ENCODE peak calls at places on chromosome 14, in six cellular contexts. E is IMR-90, J is stomach, T is A549, D is tibial nerve, C is upper lobe of left lung. G is an unnamed sample.

GRCh38 chr14:98871796-98872195 is 400.2 kb downstream of the BCL11B start:
- DNase-seq in J (no peak), T (no peak), E (no peak), C (no peak), D (no peak), G (no peak)

GRCh38 chr14:39320318-39320717 is 86.6 kb downstream of the MIA2 start:
- DNase-seq in E (peak; percentile 53), C (no peak), T (no peak), J (no peak), D (no peak), G (no peak)

GRCh38 chr14:61388173-61388975 is 67.0 kb downstream of the PRKCH start:
- DNase-seq in D (no peak), C (no peak), T (no peak), E (no peak), J (no peak), G (no peak)

GRCh38 chr14:60651936-60652673 is 2.8 kb upstream of the SIX1 start:
- DNase-seq in D (no peak), C (no peak), E (peak; percentile 21), J (no peak), T (no peak), G (no peak)

GRCh38 chr14:99730876-99731351 is 46.8 kb downstream of the CYP46A1 start:
- DNase-seq in T (no peak), E (no peak), C (peak; percentile 19), D (peak; percentile 12), J (no peak), G (no peak)

GRCh38 chr14:60349663-60350365 is 100.8 kb downstream of the PPM1A start:
- DNase-seq in T (peak; percentile 58), E (peak; percentile 56), D (no peak), J (peak; percentile 33), C (no peak), G (peak; percentile 62)

GRCh38 chr14:51697848-51698247 is 46.1 kb downstream of the FRMD6 start:
- DNase-seq in E (no peak), C (no peak), J (no peak), T (no peak), D (no peak), G (no peak)

GRCh38 chr14:67987596-67987995 is 168.0 kb downstream of the RAD51B start:
- DNase-seq in E (peak; percentile 95), J (no peak), T (no peak), D (no peak), C (no peak), G (peak; percentile 20)

GRCh38 chr14:96493178-96493577 is 9.0 kb upstream of the PAPOLA start:
- DNase-seq in J (no peak), E (no peak), T (no peak), C (no peak), D (no peak), G (no peak)

GRCh38 chr14:95620659-95621059 is 65.6 kb upstream of the TCL1B start:
- DNase-seq in J (no peak), E (no peak), T (no peak), C (no peak), D (no peak), G (no peak)

GRCh38 chr14:80211143-80212024 is at the start of gene DIO2:
- DNase-seq in E (peak; percentile 31), D (peak; percentile 36), C (peak; percentile 33), T (peak; percentile 66), J (no peak), G (no peak)

GRCh38 chr14:29856516-29856915 is 71.1 kb downstream of the PRKD1 start:
- DNase-seq in C (no peak), T (no peak), E (no peak), J (no peak), D (no peak), G (no peak)

GRCh38 chr14:99604766-99605298 is 825 bp upstream of the CCDC85C start:
- DNase-seq in T (peak; percentile 48), E (peak; percentile 33), J (no peak), D (no peak), C (no peak), G (no peak)

GRCh38 chr14:95162641-95163040 is 5.3 kb upstream of the DICER1 start:
- DNase-seq in J (no peak), E (no peak), C (no peak), D (no peak), T (no peak), G (no peak)

GRCh38 chr14:33774866-33775519 is 175.9 kb downstream of the EGLN3 start:
- DNase-seq in E (no peak), C (no peak), T (no peak), J (no peak), D (no peak), G (no peak)

GRCh38 chr14:50362791-50363733 is 33.6 kb downstream of the CDKL1 start:
- DNase-seq in T (no peak), C (no peak), D (no peak), J (no peak), E (peak; percentile 14), G (peak; percentile 32)

GRCh38 chr14:64970776-64971451 is 1.2 kb downstream of the RAB15 start:
- DNase-seq in T (peak; percentile 46), J (no peak), D (no peak), E (peak; percentile 6), C (no peak), G (no peak)

GRCh38 chr14:50619569-50620141 is 48.5 kb downstream of the SAV1 start:
- DNase-seq in J (no peak), D (no peak), T (peak; percentile 55), C (no peak), E (peak; percentile 65), G (peak; percentile 67)

GRCh38 chr14:49975286-49975685 is 82.4 kb downstream of the ARF6 start:
- DNase-seq in J (no peak), C (no peak), E (peak; percentile 93), D (no peak), T (peak; percentile 83), G (no peak)

GRCh38 chr14:56065621-56066295 is 52.5 kb upstream of the PELI2 start:
- DNase-seq in E (no peak), T (no peak), D (no peak), J (no peak), C (no peak), G (no peak)

GRCh38 chr14:72559227-72559626 is 334.7 kb downstream of the DPF3 start:
- DNase-seq in J (no peak), C (no peak), D (no peak), T (no peak), E (no peak), G (no peak)

GRCh38 chr14:69573205-69573840 is 1.3 kb downstream of the CCDC177 start:
- DNase-seq in E (no peak), D (no peak), C (no peak), T (peak; percentile 17), J (no peak), G (no peak)

GRCh38 chr14:36661506-36662257 is at the start of gene PAX9:
- DNase-seq in C (peak; percentile 79), E (peak; percentile 41), J (peak; percentile 78), T (peak; percentile 91), D (peak; percentile 83), G (peak; percentile 91)

GRCh38 chr14:85122690-85123089 is 407.3 kb upstream of the FLRT2 start:
- DNase-seq in J (no peak), T (no peak), C (no peak), D (no peak), E (peak; percentile 46), G (no peak)

GRCh38 chr14:64758711-64759554 is 54.7 kb downstream of the PLEKHG3 start:
- DNase-seq in T (peak; percentile 82), C (no peak), J (peak; percentile 56), E (peak; percentile 97), D (no peak), G (peak; percentile 51)

GRCh38 chr14:53793790-53794560 is 162.7 kb downstream of the BMP4 start:
- DNase-seq in C (no peak), D (no peak), T (peak; percentile 74), J (no peak), E (no peak), G (no peak)

GRCh38 chr14:77059276-77059934 is 30.9 kb upstream of the IRF2BPL start:
- DNase-seq in T (peak; percentile 66), E (peak; percentile 91), J (peak; percentile 56), C (peak; percentile 42), D (no peak), G (peak; percentile 46)

GRCh38 chr14:89040438-89041244 is 216.2 kb downstream of the TTC8 start:
- DNase-seq in D (peak; percentile 75), E (peak; percentile 86), C (peak; percentile 90), T (peak; percentile 76), J (peak; percentile 94), G (peak; percentile 80)
- TF ChIP-seq POLR2A in D (no peak), E (peak; percentile 74), C (peak; percentile 14), T (no peak), J (no peak), G (no peak)

GRCh38 chr14:105855893-105856675 is 329.7 kb downstream of the TMEM121 start:
- DNase-seq in E (no peak), J (no peak), D (no peak), C (peak; percentile 17), T (no peak), G (no peak)
- TF ChIP-seq POLR2A in E (no peak), J (no peak), D (no peak), C (no peak), T (no peak), G (no peak)

DNA sequence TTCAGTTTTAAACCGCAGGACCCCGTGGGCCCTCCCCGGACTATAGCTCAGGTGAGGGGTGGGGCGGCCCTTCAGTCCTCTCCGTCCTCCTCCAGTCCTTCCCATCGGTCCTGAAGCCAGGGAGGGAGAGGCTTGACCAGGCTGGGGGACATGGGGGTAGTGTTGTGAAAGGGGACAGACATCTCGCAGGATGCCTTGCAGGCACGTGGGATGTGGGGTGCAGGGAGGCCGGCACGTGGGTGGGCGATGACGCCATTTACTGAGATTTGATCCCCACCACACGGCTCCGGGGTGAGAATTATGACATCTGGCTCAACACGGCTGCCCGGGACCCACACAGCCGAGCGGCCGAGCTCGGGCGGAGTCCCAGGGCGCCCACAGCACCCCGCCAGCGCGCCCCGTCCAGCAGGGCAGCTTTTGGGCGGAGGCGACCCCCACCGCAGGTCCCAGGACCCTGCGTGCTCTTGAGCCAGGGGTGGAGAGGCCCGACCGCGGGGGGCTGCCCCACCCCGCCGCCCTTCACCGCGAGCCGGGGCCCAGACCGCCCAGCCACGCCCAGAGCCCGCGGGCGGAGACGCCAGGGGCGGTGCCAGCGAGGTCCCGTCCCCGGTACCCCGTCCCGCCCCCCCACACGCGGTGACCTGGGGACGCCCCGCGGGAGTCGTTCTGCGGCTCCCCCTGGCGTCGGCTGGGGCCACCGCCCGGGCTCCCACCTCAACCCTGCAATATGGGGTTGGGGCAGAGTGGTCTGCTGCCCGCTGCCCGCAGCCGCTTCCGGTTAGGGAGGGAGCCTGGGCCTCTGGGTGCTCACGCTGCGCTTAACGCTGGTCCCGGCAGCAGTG is 3.3 kb upstream of the EXOC3L4 start:
- DNase-seq in T (no peak), C (peak; percentile 74), E (peak; percentile 47), D (no peak), J (peak; percentile 75), G (peak; percentile 80)
- TF ChIP-seq POLR2A in T (no peak), C (no peak), E (no peak), D (no peak), J (no peak), G (no peak)

DNA sequence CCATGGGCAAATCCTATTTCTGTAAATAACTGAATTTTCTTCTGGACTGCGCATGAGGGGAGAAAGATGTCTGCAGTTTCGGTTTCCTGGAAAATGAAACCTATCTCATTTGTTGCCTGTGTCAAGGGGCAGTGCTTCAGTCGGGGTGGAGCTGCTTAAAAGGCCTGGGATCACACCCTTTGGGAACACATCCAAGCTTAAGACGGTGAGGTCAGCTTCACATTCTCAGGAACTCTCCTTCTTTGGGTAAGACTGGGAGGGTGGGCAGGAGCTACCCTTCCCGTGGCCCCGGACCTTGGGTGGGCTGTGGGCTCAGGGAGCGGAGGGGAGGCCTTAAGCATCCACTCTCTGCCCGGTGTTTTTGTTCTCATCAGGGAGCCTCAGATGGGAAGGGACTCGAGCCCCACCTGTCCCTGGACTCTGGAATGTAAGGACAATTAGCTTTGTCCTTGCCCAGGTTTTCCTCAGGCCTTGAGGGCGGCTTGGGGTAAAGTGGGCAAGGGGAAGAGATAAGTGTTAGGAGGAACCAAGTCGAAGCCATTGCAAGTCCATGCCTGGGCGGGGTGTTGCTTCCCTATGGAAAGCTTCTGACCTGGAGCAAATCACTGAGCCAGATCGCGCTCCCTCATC is at the start of gene IFI27:
- DNase-seq in T (no peak), D (peak; percentile 59), E (peak; percentile 41), C (peak; percentile 85), J (peak; percentile 79), G (peak; percentile 58)
- TF ChIP-seq POLR2A in T (no peak), D (peak; percentile 21), E (no peak), C (peak; percentile 77), J (no peak), G (peak; percentile 28)

G was measured in erythroblast.